ENCODE peak calls at places on chromosomes 2 and 18, in six cellular contexts. E, O, W, T, R and Y are unnamed samples.

GRCh38 chr2:133789743-133790142 is 221.5 kb upstream of the NCKAP5 start:
- DNase-seq in E (no peak), O (no peak), W (no peak), T (no peak), R (no peak), Y (no peak)

GRCh38 chr2:148813603-148814065 is 61.4 kb upstream of the KIF5C start:
- DNase-seq in E (no peak), O (no peak), W (no peak), T (no peak), R (no peak), Y (no peak)

GRCh38 chr18:26549486-26550435 is 1.4 kb upstream of the KCTD1 start:
- DNase-seq in E (no peak), O (peak; percentile 67), W (peak; percentile 73), T (peak; percentile 38), R (peak; percentile 59), Y (peak; percentile 72)

GRCh38 chr18:76621184-76621583 is 126.1 kb upstream of the ZNF516 start:
- DNase-seq in E (no peak), O (no peak), W (no peak), T (peak; percentile 38), R (no peak), Y (no peak)

GRCh38 chr2:54103454-54104314 is 11.7 kb upstream of the ACYP2 start:
- DNase-seq in E (peak; percentile 23), O (peak; percentile 47), W (peak; percentile 62), T (peak; percentile 54), R (no peak), Y (no peak)

GRCh38 chr18:32308493-32309120 is 118.8 kb downstream of the MEP1B start:
- DNase-seq in E (no peak), O (peak; percentile 35), W (no peak), T (peak; percentile 94), R (peak; percentile 40), Y (no peak)

GRCh38 chr2:129400825-129401224 is 578.6 kb upstream of the RAB6C start:
- DNase-seq in E (no peak), O (peak; percentile 7), W (no peak), T (no peak), R (no peak), Y (no peak)

GRCh38 chr2:25365241-25365640 is 23.5 kb upstream of the DNMT3A start:
- DNase-seq in E (no peak), O (no peak), W (no peak), T (no peak), R (no peak), Y (no peak)

GRCh38 chr2:63786506-63786905 is 55.2 kb upstream of the UGP2 start:
- DNase-seq in E (no peak), O (no peak), W (no peak), T (no peak), R (no peak), Y (no peak)

GRCh38 chr18:11947214-11948119 is 33.8 kb upstream of the IMPA2 start:
- DNase-seq in E (peak; percentile 24), O (peak; percentile 98), W (peak; percentile 93), T (peak; percentile 97), R (peak; percentile 91), Y (peak; percentile 94)

GRCh38 chr2:54574107-54574859 is 118.2 kb downstream of the SPTBN1 start:
- DNase-seq in E (no peak), O (peak; percentile 41), W (no peak), T (peak; percentile 60), R (no peak), Y (peak; percentile 35)

GRCh38 chr2:81266106-81266505 is 961.6 kb upstream of the LRRTM1 start:
- DNase-seq in E (no peak), O (no peak), W (no peak), T (no peak), R (no peak), Y (peak; percentile 37)

GRCh38 chr2:232910376-232910775 is 40.3 kb downstream of the SNORC start:
- DNase-seq in E (no peak), O (no peak), W (no peak), T (no peak), R (no peak), Y (no peak)

GRCh38 chr2:113064898-113065297 is 2.9 kb upstream of the IL1F10 start:
- DNase-seq in E (no peak), O (no peak), W (no peak), T (no peak), R (no peak), Y (no peak)

GRCh38 chr2:120509213-120509815 is 163.4 kb downstream of the INHBB start:
- DNase-seq in E (no peak), O (no peak), W (peak; percentile 54), T (no peak), R (no peak), Y (no peak)

GRCh38 chr2:104897515-104898184 is 43.7 kb downstream of the POU3F3 start:
- DNase-seq in E (no peak), O (no peak), W (peak; percentile 71), T (peak; percentile 25), R (no peak), Y (no peak)

GRCh38 chr2:38634684-38635083 is 31.2 kb upstream of the GALM start:
- DNase-seq in E (no peak), O (no peak), W (no peak), T (no peak), R (no peak), Y (no peak)

GRCh38 chr18:59837586-59837985 is 62.2 kb upstream of the PMAIP1 start:
- DNase-seq in E (peak; percentile 3), O (peak; percentile 54), W (no peak), T (peak; percentile 67), R (no peak), Y (peak; percentile 65)

GRCh38 chr18:79887181-79888000 is 64.1 kb downstream of the SLC66A2 start:
- DNase-seq in E (no peak), O (no peak), W (peak; percentile 47), T (no peak), R (no peak), Y (peak; percentile 7)

GRCh38 chr2:72108121-72108520 is 39.5 kb downstream of the CYP26B1 start:
- DNase-seq in E (no peak), O (no peak), W (no peak), T (peak; percentile 5), R (no peak), Y (no peak)
- H3K27ac ChIP-seq in E (peak overlapping the region; percentile 58), O (no peak overlapping the region), W (no peak overlapping the region), T (no peak overlapping the region), R (no peak overlapping the region), Y (no peak overlapping the region)

GRCh38 chr18:9712130-9712577 is 4.1 kb downstream of the RAB31 start:
- DNase-seq in E (no peak), O (no peak), W (no peak), T (no peak), R (no peak), Y (no peak)
- H3K27me3 ChIP-seq in E (no peaks in the 10 kb centered on the region), O (no peaks in the 10 kb centered on the region), W (no peaks in the 10 kb centered on the region), T (no peaks in the 10 kb centered on the region), R (no peaks in the 10 kb centered on the region), Y (no peaks in the 10 kb centered on the region)

DNA sequence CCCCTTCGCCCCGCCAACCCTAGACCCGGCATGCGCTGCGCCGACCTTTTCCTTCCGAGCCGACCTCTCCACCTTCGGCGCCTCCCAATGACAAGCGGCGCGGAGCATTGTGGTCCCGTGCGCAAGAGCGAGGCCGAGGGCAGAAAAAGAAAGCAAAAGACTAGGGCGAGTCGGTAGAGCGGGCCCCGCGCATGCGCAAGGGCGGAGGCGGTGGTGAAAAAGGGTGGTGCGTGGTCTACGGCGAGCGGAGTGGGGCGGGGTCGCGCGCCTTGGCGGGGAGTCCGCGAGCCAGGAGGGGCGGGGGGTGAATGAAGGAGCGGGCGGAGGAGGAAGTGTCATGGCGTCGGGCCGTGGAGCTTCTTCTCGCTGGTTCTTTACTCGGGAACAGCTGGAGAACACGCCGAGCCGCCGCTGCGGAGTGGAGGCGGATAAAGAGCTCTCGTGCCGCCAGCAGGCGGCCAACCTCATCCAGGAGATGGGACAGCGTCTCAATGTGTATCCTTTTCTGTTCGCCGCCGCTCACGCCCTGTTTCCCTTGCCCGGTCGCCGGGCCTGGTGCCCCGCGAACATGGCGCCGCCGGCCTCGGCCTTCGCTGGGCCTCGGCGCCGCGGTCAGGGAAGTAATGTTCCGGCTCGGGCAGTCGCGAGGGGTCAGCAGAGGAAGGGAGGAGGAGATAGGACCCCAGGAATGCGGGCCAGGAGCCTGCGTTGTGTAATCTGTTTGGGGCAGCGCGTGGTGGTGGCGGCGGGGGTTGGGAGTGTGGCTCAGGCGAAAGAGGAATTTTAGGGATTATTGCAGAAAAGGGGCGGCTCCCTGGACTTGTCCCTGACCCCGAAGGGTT is at the start of gene CCNT2:
- DNase-seq in E (peak; percentile 96), O (peak; percentile 99), W (peak; percentile 99), T (peak; percentile 98), R (peak; percentile 99), Y (peak; percentile 98)
- TF ChIP-seq POLR2A in E (no peak), O (peak; percentile 52), W (no peak), T (peak; percentile 87), R (peak; percentile 31), Y (no peak)

GRCh38 chr2:190637903-190638618 is 10.8 kb upstream of the NAB1 start:
- DNase-seq in E (no peak), O (no peak), W (no peak), T (no peak), R (no peak), Y (peak; percentile 86)

GRCh38 chr2:190641469-190641868 is 7.4 kb upstream of the NAB1 start:
- DNase-seq in E (no peak), O (no peak), W (no peak), T (no peak), R (no peak), Y (no peak)

GRCh38 chr2:190636362-190636761 is 12.5 kb upstream of the NAB1 start:
- DNase-seq in E (no peak), O (no peak), W (no peak), T (peak; percentile 75), R (no peak), Y (no peak)

GRCh38 chr2:190637331-190637734 is 11.6 kb upstream of the NAB1 start:
- DNase-seq in E (no peak), O (no peak), W (no peak), T (peak; percentile 66), R (no peak), Y (no peak)

DNA sequence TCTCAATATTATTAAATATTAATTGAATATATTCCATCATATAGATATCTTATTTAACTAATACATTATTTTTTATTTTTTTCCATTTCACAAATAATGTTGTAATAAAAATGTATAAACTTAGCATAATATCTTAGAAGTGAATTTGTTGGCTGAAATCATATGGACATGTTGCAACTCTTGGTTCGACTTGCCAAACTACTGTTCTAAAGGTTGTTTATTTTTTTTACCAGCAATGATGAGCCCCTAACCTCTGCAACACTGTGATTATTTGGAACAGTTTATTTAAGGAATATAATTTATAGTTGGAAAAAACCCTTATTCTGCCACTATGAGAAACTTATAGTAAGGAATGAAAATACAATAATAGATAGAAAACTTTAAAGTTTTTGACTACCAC is 8.8 kb upstream of the NAB1 start:
- DNase-seq in E (no peak), O (no peak), W (no peak), T (peak; percentile 39), R (no peak), Y (no peak)
- H3K27ac ChIP-seq in E (no peak overlapping the region), O (no peak overlapping the region), W (no peak overlapping the region), T (no peak overlapping the region), R (no peak overlapping the region), Y (no peak overlapping the region)

DNA sequence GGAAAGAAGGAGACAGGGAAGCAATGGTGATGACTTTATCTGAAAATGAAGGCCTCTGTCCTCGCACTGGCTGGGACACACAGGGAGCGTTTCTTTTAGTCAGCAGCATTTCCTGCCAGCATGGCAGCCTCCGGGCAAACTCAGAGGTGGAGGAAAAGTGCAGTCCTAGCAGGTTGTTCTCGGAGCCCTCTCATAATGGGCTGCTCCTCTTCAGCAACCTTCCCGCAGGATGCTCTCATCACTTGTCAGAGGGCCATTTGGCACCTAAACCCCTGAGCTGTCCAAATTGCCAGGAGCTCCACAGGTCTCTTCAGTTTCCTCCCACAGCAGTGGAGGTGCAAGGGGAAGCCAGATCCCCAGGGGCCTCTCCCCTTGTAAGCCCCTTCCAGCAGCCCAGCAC is 6.2 kb downstream of the STK39 start:
- DNase-seq in E (no peak), O (no peak), W (no peak), T (no peak), R (peak; percentile 23), Y (no peak)
- H3K27me3 ChIP-seq in E (no peaks in the 10 kb centered on the region), O (no peaks in the 10 kb centered on the region), W (no peaks in the 10 kb centered on the region), T (no peaks in the 10 kb centered on the region), R (no peaks in the 10 kb centered on the region), Y (no peaks in the 10 kb centered on the region)

GRCh38 chr2:27489498-27490397 is at the start of gene IFT172:
- DNase-seq in E (peak; percentile 96), O (peak; percentile 100), W (peak; percentile 100), T (peak; percentile 98), R (peak; percentile 97), Y (peak; percentile 100)
- TF ChIP-seq POLR2A in E (no peak), O (peak; percentile 94), W (no peak), T (peak; percentile 56), R (peak; percentile 69), Y (no peak)